ENCODE peak calls at places on chromosomes 1 and 21, in ten cellular contexts. Z is dorsolateral prefrontal cortex, Q is mesothelial cell of epicardium, O is body of pancreas, P is K562, X is upper lobe of right lung, T is right lobe of liver, F is brain microvascular endothelial cell, V is breast epithelium, C is fibroblast of mammary gland. J is an unnamed sample.

GRCh38 chr21:34198232-34199120 is 125.1 kb downstream of the MRPS6 start:
- DNase-seq in Z (no peak), Q (no peak), O (no peak), P (no peak), X (no peak), T (no peak), F (no peak), V (no peak), C (no peak), J (no peak)

GRCh38 chr1:85200367-85200869 is 398 bp downstream of the SYDE2 start:
- DNase-seq in Z (peak; percentile 51), Q (no peak), O (no peak), P (no peak), X (no peak), T (no peak), F (no peak), V (peak; percentile 56), C (no peak), J (no peak)

GRCh38 chr1:200895801-200896570 is 1.3 kb downstream of the INAVA start:
- DNase-seq in Z (no peak), Q (no peak), O (peak; percentile 36), P (no peak), X (no peak), T (no peak), F (no peak), V (no peak), C (no peak), J (peak; percentile 8)

GRCh38 chr21:38797470-38797869 is 8.3 kb upstream of the ETS2 start:
- DNase-seq in Z (no peak), Q (no peak), O (no peak), P (peak; percentile 74), X (no peak), T (peak; percentile 80), F (no peak), V (no peak), C (no peak), J (no peak)

GRCh38 chr21:45257673-45258341 is 29.9 kb downstream of the POFUT2 start:
- DNase-seq in Z (no peak), Q (no peak), O (no peak), P (no peak), X (no peak), T (no peak), F (no peak), V (peak; percentile 15), C (peak; percentile 17), J (no peak)

GRCh38 chr1:221637641-221638041 is 104.2 kb downstream of the DUSP10 start:
- DNase-seq in Z (no peak), Q (no peak), O (peak; percentile 13), P (no peak), X (no peak), T (no peak), F (no peak), V (no peak), C (peak; percentile 51), J (peak; percentile 67)

GRCh38 chr1:21579788-21580187 is 70.6 kb downstream of the ALPL start:
- DNase-seq in Z (no peak), Q (no peak), O (no peak), P (no peak), X (no peak), T (no peak), F (no peak), V (no peak), C (no peak), J (no peak)

GRCh38 chr1:223417444-223417843 is 24.2 kb downstream of the CCDC185 start:
- DNase-seq in Z (no peak), Q (no peak), O (no peak), P (no peak), X (no peak), T (no peak), F (no peak), V (no peak), C (no peak), J (no peak)

GRCh38 chr1:228211091-228211870 is 3.4 kb downstream of the OBSCN start:
- DNase-seq in Z (no peak), Q (no peak), O (no peak), P (no peak), X (no peak), T (no peak), F (no peak), V (no peak), C (no peak), J (no peak)

GRCh38 chr1:26094076-26094669 is 17.5 kb upstream of the PDIK1L start:
- DNase-seq in Z (no peak), Q (no peak), O (peak; percentile 75), P (peak; percentile 55), X (no peak), T (no peak), F (no peak), V (no peak), C (no peak), J (peak; percentile 82)

GRCh38 chr1:154747841-154748766 is 122.0 kb downstream of the KCNN3 start:
- DNase-seq in Z (no peak), Q (no peak), O (no peak), P (no peak), X (no peak), T (no peak), F (no peak), V (no peak), C (no peak), J (no peak)

GRCh38 chr1:218211241-218211640 is 73.9 kb upstream of the RRP15 start:
- DNase-seq in Z (no peak), Q (no peak), O (no peak), P (no peak), X (no peak), T (no peak), F (no peak), V (no peak), C (no peak), J (peak; percentile 42)

GRCh38 chr1:183272390-183272801 is 86.3 kb downstream of the LAMC2 start:
- DNase-seq in Z (no peak), Q (no peak), O (no peak), P (no peak), X (no peak), T (no peak), F (peak; percentile 54), V (no peak), C (peak; percentile 91), J (peak; percentile 96)

GRCh38 chr1:234986750-234987414 is 141.8 kb downstream of the TOMM20 start:
- DNase-seq in Z (no peak), Q (no peak), O (no peak), P (no peak), X (no peak), T (no peak), F (peak; percentile 61), V (no peak), C (peak; percentile 65), J (no peak)

GRCh38 chr1:224498574-224499170 is 64.1 kb upstream of the WDR26 start:
- DNase-seq in Z (no peak), Q (no peak), O (peak; percentile 46), P (no peak), X (no peak), T (no peak), F (peak; percentile 63), V (no peak), C (peak; percentile 60), J (no peak)

GRCh38 chr1:33007190-33008050 is 29.3 kb downstream of the AK2 start:
- DNase-seq in Z (no peak), Q (no peak), O (peak; percentile 48), P (peak; percentile 38), X (no peak), T (no peak), F (peak; percentile 95), V (no peak), C (peak; percentile 95), J (peak; percentile 94)
- TF ChIP-seq CTCF in Z (peak; percentile 34), Q (no peak), O (no peak), P (peak; percentile 66), X (peak; percentile 45), T (no peak), F (peak; percentile 84), V (peak; percentile 29), C (peak; percentile 78), J (peak; percentile 74)

GRCh38 chr1:193754732-193755427 is 568.5 kb upstream of the B3GALT2 start:
- DNase-seq in Z (no peak), Q (no peak), O (no peak), P (peak; percentile 9), X (no peak), T (no peak), F (no peak), V (no peak), C (no peak), J (peak; percentile 3)
- TF ChIP-seq CTCF in Z (no peak), Q (no peak), O (no peak), P (no peak), X (peak; percentile 24), T (peak; percentile 47), F (peak; percentile 23), V (no peak), C (peak; percentile 7), J (peak; percentile 21)

DNA sequence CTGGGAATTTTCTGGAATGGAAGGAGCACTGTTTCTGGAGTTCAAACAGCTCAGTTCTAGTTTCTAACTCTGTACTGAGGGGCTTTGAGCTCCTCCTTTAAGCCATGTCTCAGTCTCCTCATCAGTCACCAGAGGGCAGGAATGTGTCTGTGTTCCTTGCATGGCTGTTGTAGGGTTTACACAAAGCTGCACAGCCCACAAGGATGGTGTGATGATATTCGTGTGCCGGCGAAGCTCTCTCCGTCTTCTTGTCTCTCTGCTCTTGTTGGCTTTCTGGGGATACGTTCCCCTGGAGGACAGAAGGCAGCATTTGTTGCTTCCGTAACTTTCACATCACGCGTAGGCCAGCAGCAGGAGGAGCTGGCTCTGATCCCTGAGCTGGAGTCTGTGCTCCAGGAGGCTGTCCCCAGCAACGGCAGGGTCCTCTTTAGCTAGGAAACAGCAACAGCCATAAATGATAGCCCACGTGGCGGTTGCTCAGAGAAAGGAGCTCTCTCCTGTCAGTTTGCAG is 189.3 kb upstream of the VAMP3 start:
- DNase-seq in Z (peak; percentile 49), Q (peak; percentile 3), O (peak; percentile 41), P (no peak), X (no peak), T (no peak), F (no peak), V (peak; percentile 34), C (peak; percentile 52), J (no peak)
- TF ChIP-seq CTCF in Z (no peak), Q (no peak), O (no peak), P (no peak), X (no peak), T (no peak), F (no peak), V (no peak), C (no peak), J (no peak)

DNA sequence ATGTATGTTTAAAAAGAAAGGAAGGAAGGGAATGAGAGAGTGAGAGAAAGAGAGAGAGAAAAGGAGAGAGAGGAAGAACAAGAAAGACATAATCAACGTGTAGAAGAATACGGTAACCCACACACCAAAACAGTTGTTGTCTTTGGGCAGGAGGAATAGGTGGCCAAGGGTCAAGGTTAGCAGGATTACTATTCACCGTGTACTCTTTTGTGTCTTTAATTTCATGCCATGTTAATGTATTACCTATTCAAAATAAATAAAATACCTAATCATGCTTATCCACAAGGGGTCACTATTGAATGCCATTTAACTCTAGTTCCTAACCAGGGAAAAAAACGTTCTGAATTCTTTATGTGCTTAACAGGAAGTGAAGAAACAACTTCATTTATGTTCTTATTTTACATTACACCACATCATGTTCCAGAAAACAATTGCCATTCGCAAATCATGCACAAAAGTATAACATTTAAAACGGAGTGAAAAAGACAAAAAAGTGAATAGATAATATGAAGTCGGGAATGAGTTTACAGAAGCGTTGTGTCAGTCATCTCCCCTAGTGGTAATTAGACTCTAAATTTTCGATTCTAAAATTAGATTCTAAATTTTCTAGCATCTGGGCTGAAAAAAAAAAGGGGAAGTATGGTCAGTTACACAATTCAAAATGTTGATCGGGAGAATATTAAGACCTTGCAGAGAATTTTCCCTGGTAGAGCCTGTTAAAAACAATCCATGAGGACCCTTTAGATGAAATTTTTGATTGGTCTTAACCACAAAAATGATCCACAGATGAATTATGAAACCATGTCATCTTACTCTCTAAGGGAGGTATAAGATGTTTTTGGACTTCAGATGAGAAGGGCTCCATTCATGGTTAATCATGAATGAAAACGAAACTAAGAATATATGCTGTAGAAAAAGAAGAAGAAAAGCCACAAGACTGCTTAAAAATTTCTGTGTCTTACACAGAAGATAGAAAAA is 694 bp upstream of the KMO start:
- DNase-seq in Z (no peak), Q (no peak), O (no peak), P (peak; percentile 42), X (no peak), T (no peak), F (no peak), V (no peak), C (peak; percentile 84), J (peak; percentile 83)
- TF ChIP-seq CTCF in Z (peak; percentile 72), Q (peak; percentile 61), O (peak; percentile 66), P (peak; percentile 61), X (peak; percentile 71), T (peak; percentile 70), F (peak; percentile 21), V (peak; percentile 80), C (peak; percentile 49), J (peak; percentile 56)

J was measured in fibroblast of the aortic adventitia.